ENCODE peak calls at places on chromosomes 4 and X, in ten cellular contexts. One of them, this sample, is unnamed. For H3K4me1, the result is how much of the 10 kb centered on the place peaks cover.

GRCh38 chr4:91037951-91038350 is 910.8 kb downstream of the CCSER1 start:
- DNase-seq in suprapubic skin: no peak
- DNase-seq in body of pancreas: no peak
- DNase-seq in sigmoid colon: no peak
- DNase-seq in heart left ventricle: no peak
- DNase-seq in breast epithelium: no peak
- DNase-seq in transverse colon: no peak
- DNase-seq in testis: no peak
- DNase-seq in gastrocnemius medialis: no peak
- DNase-seq in A549: no peak
- DNase-seq in this sample: no peak

GRCh38 chrX:139826065-139827044 is 106.5 kb downstream of the ATP11C start:
- DNase-seq in breast epithelium: no peak
- DNase-seq in transverse colon: no peak
- DNase-seq in testis: no peak
- DNase-seq in heart left ventricle: no peak
- DNase-seq in A549: no peak
- DNase-seq in sigmoid colon: no peak
- DNase-seq in suprapubic skin: no peak
- DNase-seq in gastrocnemius medialis: no peak
- DNase-seq in body of pancreas: no peak
- DNase-seq in this sample: peak

GRCh38 chr4:95129036-95129435 is 371.3 kb downstream of the BMPR1B start:
- DNase-seq in gastrocnemius medialis: no peak
- DNase-seq in A549: no peak
- DNase-seq in sigmoid colon: no peak
- DNase-seq in breast epithelium: no peak
- DNase-seq in transverse colon: no peak
- DNase-seq in heart left ventricle: no peak
- DNase-seq in testis: no peak
- DNase-seq in body of pancreas: no peak
- DNase-seq in suprapubic skin: no peak
- DNase-seq in this sample: no peak

GRCh38 chr4:47597696-47598095 is 112.6 kb downstream of the ATP10D start:
- DNase-seq in breast epithelium: no peak
- DNase-seq in suprapubic skin: no peak
- DNase-seq in sigmoid colon: no peak
- DNase-seq in A549: no peak
- DNase-seq in heart left ventricle: no peak
- DNase-seq in gastrocnemius medialis: no peak
- DNase-seq in transverse colon: no peak
- DNase-seq in body of pancreas: no peak
- DNase-seq in testis: no peak
- DNase-seq in this sample: no peak

GRCh38 chrX:8679572-8679971 is 52.4 kb downstream of the ANOS1 start:
- DNase-seq in A549: no peak
- DNase-seq in testis: no peak
- DNase-seq in body of pancreas: no peak
- DNase-seq in heart left ventricle: no peak
- DNase-seq in suprapubic skin: no peak
- DNase-seq in gastrocnemius medialis: no peak
- DNase-seq in transverse colon: no peak
- DNase-seq in sigmoid colon: no peak
- DNase-seq in breast epithelium: no peak
- DNase-seq in this sample: peak

GRCh38 chr4:55038176-55038890 is 87.1 kb downstream of the KDR start:
- DNase-seq in gastrocnemius medialis: peak
- DNase-seq in sigmoid colon: no peak
- DNase-seq in body of pancreas: peak
- DNase-seq in breast epithelium: no peak
- DNase-seq in heart left ventricle: no peak
- DNase-seq in testis: peak
- DNase-seq in suprapubic skin: no peak
- DNase-seq in transverse colon: no peak
- DNase-seq in A549: no peak
- DNase-seq in this sample: peak

GRCh38 chr4:78325244-78326187 is 226.1 kb upstream of the ANXA3 start:
- DNase-seq in sigmoid colon: no peak
- DNase-seq in breast epithelium: no peak
- DNase-seq in A549: no peak
- DNase-seq in body of pancreas: no peak
- DNase-seq in transverse colon: peak
- DNase-seq in testis: no peak
- DNase-seq in gastrocnemius medialis: no peak
- DNase-seq in suprapubic skin: no peak
- DNase-seq in heart left ventricle: no peak
- DNase-seq in this sample: no peak

GRCh38 chr4:95124906-95125504 is 367.2 kb downstream of the BMPR1B start:
- DNase-seq in breast epithelium: no peak
- DNase-seq in testis: peak
- DNase-seq in transverse colon: no peak
- DNase-seq in body of pancreas: no peak
- DNase-seq in heart left ventricle: no peak
- DNase-seq in suprapubic skin: no peak
- DNase-seq in gastrocnemius medialis: no peak
- DNase-seq in sigmoid colon: no peak
- DNase-seq in A549: peak
- DNase-seq in this sample: peak

GRCh38 chrX:103215768-103216085 is 819 bp downstream of the BEX4 start:
- DNase-seq in transverse colon: no peak
- DNase-seq in testis: peak
- DNase-seq in breast epithelium: no peak
- DNase-seq in body of pancreas: no peak
- DNase-seq in gastrocnemius medialis: no peak
- DNase-seq in heart left ventricle: no peak
- DNase-seq in suprapubic skin: no peak
- DNase-seq in sigmoid colon: no peak
- DNase-seq in A549: no peak
- DNase-seq in this sample: peak

GRCh38 chr4:91963489-91963888 is 340.3 kb upstream of the GRID2 start:
- DNase-seq in heart left ventricle: no peak
- DNase-seq in A549: no peak
- DNase-seq in sigmoid colon: no peak
- DNase-seq in testis: no peak
- DNase-seq in breast epithelium: no peak
- DNase-seq in transverse colon: no peak
- DNase-seq in gastrocnemius medialis: no peak
- DNase-seq in body of pancreas: no peak
- DNase-seq in suprapubic skin: no peak
- DNase-seq in this sample: no peak

GRCh38 chr4:41748788-41749445 is 392 bp upstream of the PHOX2B start:
- DNase-seq in suprapubic skin: no peak
- DNase-seq in heart left ventricle: no peak
- DNase-seq in testis: no peak
- DNase-seq in transverse colon: no peak
- DNase-seq in body of pancreas: no peak
- DNase-seq in breast epithelium: no peak
- DNase-seq in sigmoid colon: no peak
- DNase-seq in A549: no peak
- DNase-seq in gastrocnemius medialis: no peak
- DNase-seq in this sample: no peak

GRCh38 chr4:41746440-41747229 is 1.9 kb downstream of the PHOX2B start:
- DNase-seq in breast epithelium: no peak
- DNase-seq in suprapubic skin: no peak
- DNase-seq in body of pancreas: no peak
- DNase-seq in testis: no peak
- DNase-seq in gastrocnemius medialis: no peak
- DNase-seq in sigmoid colon: no peak
- DNase-seq in heart left ventricle: no peak
- DNase-seq in A549: no peak
- DNase-seq in transverse colon: no peak
- DNase-seq in this sample: no peak

GRCh38 chr4:41747230-41748055 is 1.1 kb downstream of the PHOX2B start:
- DNase-seq in gastrocnemius medialis: no peak
- DNase-seq in transverse colon: no peak
- DNase-seq in sigmoid colon: no peak
- DNase-seq in suprapubic skin: no peak
- DNase-seq in A549: no peak
- DNase-seq in heart left ventricle: no peak
- DNase-seq in body of pancreas: no peak
- DNase-seq in breast epithelium: no peak
- DNase-seq in testis: no peak
- DNase-seq in this sample: no peak

GRCh38 chr4:41749650-41750049 is 1.1 kb upstream of the PHOX2B start:
- DNase-seq in heart left ventricle: no peak
- DNase-seq in transverse colon: no peak
- DNase-seq in suprapubic skin: no peak
- DNase-seq in body of pancreas: no peak
- DNase-seq in sigmoid colon: no peak
- DNase-seq in A549: no peak
- DNase-seq in breast epithelium: no peak
- DNase-seq in gastrocnemius medialis: no peak
- DNase-seq in testis: no peak
- DNase-seq in this sample: no peak

GRCh38 chr4:41748074-41748787 is at the start of gene PHOX2B:
- DNase-seq in sigmoid colon: no peak
- DNase-seq in transverse colon: no peak
- DNase-seq in A549: no peak
- DNase-seq in testis: no peak
- DNase-seq in gastrocnemius medialis: no peak
- DNase-seq in breast epithelium: no peak
- DNase-seq in suprapubic skin: no peak
- DNase-seq in body of pancreas: no peak
- DNase-seq in heart left ventricle: no peak
- DNase-seq in this sample: no peak
- H3K4me1 ChIP-seq in sigmoid colon: under half
- H3K4me1 ChIP-seq in transverse colon: under half
- H3K4me1 ChIP-seq in A549: under half
- H3K4me1 ChIP-seq in testis: under half
- H3K4me1 ChIP-seq in gastrocnemius medialis: under half
- H3K4me1 ChIP-seq in breast epithelium: under half
- H3K4me1 ChIP-seq in suprapubic skin: under half
- H3K4me1 ChIP-seq in body of pancreas: under half
- H3K4me1 ChIP-seq in heart left ventricle: under half
- H3K4me1 ChIP-seq in this sample: under half

GRCh38 chr4:74444891-74445642 is at the start of gene AREG:
- DNase-seq in suprapubic skin: peak
- DNase-seq in A549: peak
- DNase-seq in gastrocnemius medialis: peak
- DNase-seq in body of pancreas: peak
- DNase-seq in sigmoid colon: peak
- DNase-seq in transverse colon: peak
- DNase-seq in testis: peak
- DNase-seq in breast epithelium: peak
- DNase-seq in heart left ventricle: peak
- DNase-seq in this sample: peak
- TF ChIP-seq POLR2A in suprapubic skin: peak
- TF ChIP-seq POLR2A in A549: peak
- TF ChIP-seq POLR2A in gastrocnemius medialis: peak
- TF ChIP-seq POLR2A in body of pancreas: peak
- TF ChIP-seq POLR2A in sigmoid colon: peak
- TF ChIP-seq POLR2A in transverse colon: peak
- TF ChIP-seq POLR2A in testis: no peak
- TF ChIP-seq POLR2A in breast epithelium: peak
- TF ChIP-seq POLR2A in heart left ventricle: no peak
- TF ChIP-seq POLR2A in this sample: no peak

GRCh38 chr4:123361195-123361861 is 35.3 kb upstream of the SPRY1 start:
- DNase-seq in gastrocnemius medialis: no peak
- DNase-seq in testis: no peak
- DNase-seq in sigmoid colon: no peak
- DNase-seq in A549: peak
- DNase-seq in transverse colon: peak
- DNase-seq in heart left ventricle: no peak
- DNase-seq in body of pancreas: no peak
- DNase-seq in suprapubic skin: no peak
- DNase-seq in breast epithelium: no peak
- DNase-seq in this sample: peak

GRCh38 chr4:123362103-123362502 is 34.5 kb upstream of the SPRY1 start:
- DNase-seq in suprapubic skin: no peak
- DNase-seq in gastrocnemius medialis: no peak
- DNase-seq in transverse colon: no peak
- DNase-seq in testis: no peak
- DNase-seq in breast epithelium: no peak
- DNase-seq in sigmoid colon: no peak
- DNase-seq in body of pancreas: no peak
- DNase-seq in heart left ventricle: no peak
- DNase-seq in A549: no peak
- DNase-seq in this sample: no peak

GRCh38 chr4:123356914-123357313 is 39.7 kb upstream of the SPRY1 start:
- DNase-seq in transverse colon: no peak
- DNase-seq in body of pancreas: no peak
- DNase-seq in heart left ventricle: no peak
- DNase-seq in sigmoid colon: no peak
- DNase-seq in A549: no peak
- DNase-seq in suprapubic skin: no peak
- DNase-seq in breast epithelium: no peak
- DNase-seq in gastrocnemius medialis: no peak
- DNase-seq in testis: no peak
- DNase-seq in this sample: no peak

GRCh38 chr4:123363729-123364128 is 32.9 kb upstream of the SPRY1 start:
- DNase-seq in testis: no peak
- DNase-seq in gastrocnemius medialis: no peak
- DNase-seq in transverse colon: no peak
- DNase-seq in heart left ventricle: no peak
- DNase-seq in sigmoid colon: no peak
- DNase-seq in A549: no peak
- DNase-seq in body of pancreas: no peak
- DNase-seq in suprapubic skin: no peak
- DNase-seq in breast epithelium: no peak
- DNase-seq in this sample: no peak

GRCh38 chr4:123359449-123360306 is 36.9 kb upstream of the SPRY1 start:
- DNase-seq in body of pancreas: no peak
- DNase-seq in suprapubic skin: no peak
- DNase-seq in heart left ventricle: no peak
- DNase-seq in gastrocnemius medialis: no peak
- DNase-seq in sigmoid colon: no peak
- DNase-seq in testis: no peak
- DNase-seq in A549: no peak
- DNase-seq in breast epithelium: no peak
- DNase-seq in transverse colon: no peak
- DNase-seq in this sample: no peak
- H3K4me3 ChIP-seq in body of pancreas: no peak
- H3K4me3 ChIP-seq in suprapubic skin: no peak
- H3K4me3 ChIP-seq in heart left ventricle: no peak
- H3K4me3 ChIP-seq in gastrocnemius medialis: no peak
- H3K4me3 ChIP-seq in sigmoid colon: no peak
- H3K4me3 ChIP-seq in testis: no peak
- H3K4me3 ChIP-seq in A549: no peak
- H3K4me3 ChIP-seq in breast epithelium: no peak
- H3K4me3 ChIP-seq in transverse colon: no peak
- H3K4me3 ChIP-seq in this sample: no peak

DNA sequence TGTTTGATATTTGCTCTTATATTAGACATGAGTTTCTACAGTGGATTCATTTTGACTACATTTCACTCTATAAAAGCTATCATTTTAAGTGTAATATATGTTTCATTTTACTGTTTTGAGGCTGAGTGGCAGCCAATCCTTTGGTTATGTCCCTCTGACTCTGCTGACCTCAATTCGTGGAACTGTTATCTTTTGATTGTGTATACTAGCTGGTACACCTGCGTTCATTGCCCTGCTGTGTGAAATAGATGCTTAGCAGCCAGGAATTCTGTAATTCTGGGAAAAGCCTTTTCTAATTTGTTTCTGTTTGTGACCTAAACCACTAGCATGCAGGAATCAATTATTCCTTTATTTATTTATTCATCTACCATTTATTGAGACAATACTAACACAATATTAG is 269.4 kb upstream of the CT83 start:
- DNase-seq in body of pancreas: no peak
- DNase-seq in transverse colon: no peak
- DNase-seq in breast epithelium: no peak
- DNase-seq in sigmoid colon: no peak
- DNase-seq in suprapubic skin: no peak
- DNase-seq in gastrocnemius medialis: no peak
- DNase-seq in A549: no peak
- DNase-seq in testis: no peak
- DNase-seq in heart left ventricle: no peak
- DNase-seq in this sample: no peak
- H3K4me1 ChIP-seq in body of pancreas: under half
- H3K4me1 ChIP-seq in transverse colon: under half
- H3K4me1 ChIP-seq in breast epithelium: under half
- H3K4me1 ChIP-seq in sigmoid colon: under half
- H3K4me1 ChIP-seq in suprapubic skin: under half
- H3K4me1 ChIP-seq in gastrocnemius medialis: under half
- H3K4me1 ChIP-seq in A549: under half
- H3K4me1 ChIP-seq in testis: under half
- H3K4me1 ChIP-seq in heart left ventricle: under half
- H3K4me1 ChIP-seq in this sample: under half